ENCODE peak calls at places on chromosome 20, in six cellular contexts. T is body of pancreas, I is spleen, Y is stomach, F is testis, V is ovary. O is an unnamed sample.

GRCh38 chr20:59676877-59677140 is 72.5 kb downstream of the PHACTR3 start:
- DNase-seq in T (no peak), I (no peak), Y (no peak), F (no peak), V (no peak), O (no peak)

GRCh38 chr20:53581444-53582311 is 12.0 kb downstream of the ZNF217 start:
- DNase-seq in T (no peak), I (peak), Y (peak), F (no peak), V (no peak), O (peak)

GRCh38 chr20:45850926-45851325 is 6.3 kb downstream of the ACOT8 start:
- DNase-seq in T (no peak), I (no peak), Y (no peak), F (peak), V (no peak), O (no peak)

GRCh38 chr20:48196486-48196885 is 411.2 kb upstream of the SULF2 start:
- DNase-seq in T (peak), I (peak), Y (no peak), F (no peak), V (no peak), O (no peak)

GRCh38 chr20:23244916-23245552 is 105.6 kb upstream of the NXT1 start:
- DNase-seq in T (no peak), I (no peak), Y (no peak), F (no peak), V (no peak), O (no peak)

GRCh38 chr20:60292001-60292520 is 333.8 kb downstream of the CDH26 start:
- DNase-seq in T (no peak), I (no peak), Y (no peak), F (no peak), V (no peak), O (no peak)

GRCh38 chr20:33162753-33163152 is 5.2 kb upstream of the BPIFA2 start:
- DNase-seq in T (no peak), I (no peak), Y (peak), F (no peak), V (no peak), O (no peak)

GRCh38 chr20:10565191-10565921 is 108.4 kb downstream of the JAG1 start:
- DNase-seq in T (no peak), I (no peak), Y (no peak), F (no peak), V (no peak), O (no peak)

GRCh38 chr20:47330933-47331708 is 25.4 kb downstream of the ZMYND8 start:
- DNase-seq in T (no peak), I (no peak), Y (no peak), F (no peak), V (no peak), O (peak)

GRCh38 chr20:20184149-20184548 is 131.8 kb downstream of the CFAP61 start:
- DNase-seq in T (no peak), I (no peak), Y (no peak), F (no peak), V (no peak), O (no peak)

GRCh38 chr20:59525500-59526241 is 78.7 kb upstream of the PHACTR3 start:
- DNase-seq in T (peak), I (no peak), Y (peak), F (peak), V (no peak), O (peak)

GRCh38 chr20:12598894-12599293 is 409.9 kb upstream of the SPTLC3 start:
- DNase-seq in T (no peak), I (no peak), Y (no peak), F (no peak), V (no peak), O (no peak)

GRCh38 chr20:46767127-46767761 is 57.8 kb downstream of the SLC2A10 start:
- DNase-seq in T (peak), I (no peak), Y (peak), F (peak), V (no peak), O (peak)

GRCh38 chr20:53677447-53678314 is 84.0 kb upstream of the ZNF217 start:
- DNase-seq in T (peak), I (no peak), Y (peak), F (peak), V (no peak), O (peak)

GRCh38 chr20:49558826-49559225 is 9.1 kb downstream of the PTGIS start:
- DNase-seq in T (no peak), I (no peak), Y (no peak), F (no peak), V (no peak), O (peak)

GRCh38 chr20:23528867-23529431 is 38.0 kb downstream of the CST8 start:
- DNase-seq in T (no peak), I (no peak), Y (no peak), F (no peak), V (no peak), O (no peak)

GRCh38 chr20:4791121-4791520 is 69.4 kb downstream of the PRND start:
- DNase-seq in T (no peak), I (no peak), Y (no peak), F (no peak), V (no peak), O (no peak)

GRCh38 chr20:48556956-48557355 is 270.8 kb downstream of the PREX1 start:
- DNase-seq in T (no peak), I (no peak), Y (no peak), F (no peak), V (no peak), O (no peak)

GRCh38 chr20:59084041-59084841 is 41.7 kb upstream of the PRELID3B start:
- DNase-seq in T (peak), I (no peak), Y (peak), F (no peak), V (no peak), O (no peak)

GRCh38 chr20:50412499-50412898 is 97.7 kb upstream of the PTPN1 start:
- DNase-seq in T (no peak), I (no peak), Y (no peak), F (no peak), V (no peak), O (no peak)

DNA sequence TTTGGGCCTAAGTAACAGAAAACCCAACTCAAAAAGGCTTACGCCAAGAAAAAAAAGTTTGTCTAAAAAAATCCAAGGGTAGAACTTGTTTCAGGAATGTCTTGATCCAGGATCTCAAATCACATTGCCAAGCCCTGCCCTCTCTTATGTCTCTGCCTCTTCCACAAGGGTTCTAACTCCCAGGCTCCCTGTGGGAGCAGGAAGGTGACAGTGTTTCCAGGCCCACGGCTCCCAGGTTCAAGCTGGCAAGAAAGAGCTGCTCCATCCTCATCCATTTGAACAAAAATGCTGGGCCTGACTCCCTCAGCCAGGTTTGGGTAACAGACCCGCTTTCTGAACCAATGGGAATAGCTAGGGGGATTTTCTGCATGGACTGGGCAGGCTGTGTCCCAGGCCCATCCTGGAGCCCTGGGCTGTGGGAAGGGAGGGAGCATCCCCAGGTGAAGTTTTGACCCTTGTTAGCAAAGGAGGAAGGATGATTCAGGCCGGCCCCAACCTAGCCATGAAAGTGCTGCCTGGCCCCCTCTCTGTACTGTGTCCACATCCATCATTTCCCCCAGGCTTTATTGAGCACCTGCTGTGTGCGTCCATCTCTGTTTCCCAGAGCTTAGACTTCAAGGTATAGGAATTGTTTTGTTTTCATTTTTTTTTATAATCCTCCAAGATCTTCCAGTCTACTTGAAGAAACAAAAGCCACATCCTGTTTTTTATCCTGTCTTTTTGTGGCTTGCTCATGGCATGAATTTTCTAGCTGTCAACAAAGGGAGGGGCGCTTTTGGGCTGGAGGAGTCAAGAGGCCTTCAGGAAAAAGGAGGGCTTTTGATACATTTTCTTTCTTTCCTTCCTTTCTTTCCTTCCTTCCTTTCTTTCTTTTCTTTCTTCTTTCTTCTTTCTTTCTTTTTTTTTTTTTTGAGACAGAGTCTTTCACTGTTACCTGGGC is 159.8 kb downstream of the TFAP2C start:
- DNase-seq in T (no peak), I (no peak), Y (no peak), F (no peak), V (no peak), O (no peak)
- H3K27ac ChIP-seq in T (no peak), I (no peak), Y (no peak), F (no peak), V (no peak), O (peak)

GRCh38 chr20:38293490-38294333 is 10.2 kb upstream of the BPI start:
- DNase-seq in T (no peak), I (no peak), Y (no peak), F (no peak), V (no peak), O (no peak)

GRCh38 chr20:38290829-38291581 is 13.0 kb upstream of the BPI start:
- DNase-seq in T (peak), I (no peak), Y (no peak), F (no peak), V (no peak), O (no peak)

GRCh38 chr20:38291582-38291918 is 12.4 kb upstream of the BPI start:
- DNase-seq in T (no peak), I (no peak), Y (no peak), F (no peak), V (no peak), O (no peak)

GRCh38 chr20:38294334-38294592 is 9.7 kb upstream of the BPI start:
- DNase-seq in T (no peak), I (no peak), Y (no peak), F (no peak), V (no peak), O (no peak)

GRCh38 chr20:38291961-38292360 is 12.0 kb upstream of the BPI start:
- DNase-seq in T (no peak), I (no peak), Y (no peak), F (no peak), V (no peak), O (no peak)
- TF ChIP-seq CTCF in T (no peak), I (no peak), Y (no peak), F (no peak), V (no peak), O (no peak)

DNA sequence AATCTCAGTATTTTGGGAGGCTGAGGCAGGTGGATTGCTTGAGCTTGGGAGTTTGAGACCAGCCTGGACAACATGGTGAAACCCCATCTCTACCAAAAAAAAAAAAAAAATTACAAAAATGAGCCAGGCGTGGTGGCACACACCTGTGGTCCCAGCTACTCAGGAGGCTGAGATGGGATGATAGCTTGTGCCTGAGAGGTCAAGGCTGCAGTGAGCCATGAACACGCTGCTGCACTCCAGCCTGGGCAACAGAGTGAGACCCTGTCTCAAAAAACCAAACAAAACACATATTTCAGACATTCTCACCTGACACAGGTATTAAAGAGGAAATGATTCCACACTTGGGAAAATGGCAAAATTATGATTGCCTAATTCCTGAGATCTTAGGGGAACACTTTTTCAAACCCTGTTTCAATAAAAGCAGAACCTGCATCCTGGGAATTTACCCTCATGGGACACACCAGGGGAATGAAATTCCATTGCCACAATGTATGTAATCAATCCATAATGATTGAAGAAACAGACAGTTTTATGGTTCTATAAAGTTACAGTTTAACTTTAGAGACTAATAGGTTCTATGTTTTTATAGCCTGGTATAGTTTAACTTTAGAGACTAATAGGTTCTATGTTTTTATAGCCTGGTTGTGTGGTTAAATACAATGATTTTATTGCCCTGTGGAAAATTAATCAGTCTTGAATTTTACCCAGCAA is 29.6 kb upstream of the DNAAF9 start:
- DNase-seq in T (no peak), I (no peak), Y (no peak), F (no peak), V (no peak), O (no peak)
- TF ChIP-seq POLR2A in T (no peak), I (no peak), Y (no peak), F (no peak), V (no peak), O (no peak)

GRCh38 chr20:34871966-34872603 is 571 bp downstream of the GGT7 start:
- DNase-seq in T (no peak), I (no peak), Y (no peak), F (no peak), V (no peak), O (no peak)
- H3K27ac ChIP-seq in T (peak), I (peak), Y (peak), F (no peak), V (peak), O (peak)

GRCh38 chr20:37757550-37757949 is 63.7 kb downstream of the CTNNBL1 start:
- DNase-seq in T (no peak), I (no peak), Y (no peak), F (no peak), V (no peak), O (no peak)
- TF ChIP-seq CTCF in T (no peak), I (no peak), Y (no peak), F (no peak), V (no peak), O (no peak)

DNA sequence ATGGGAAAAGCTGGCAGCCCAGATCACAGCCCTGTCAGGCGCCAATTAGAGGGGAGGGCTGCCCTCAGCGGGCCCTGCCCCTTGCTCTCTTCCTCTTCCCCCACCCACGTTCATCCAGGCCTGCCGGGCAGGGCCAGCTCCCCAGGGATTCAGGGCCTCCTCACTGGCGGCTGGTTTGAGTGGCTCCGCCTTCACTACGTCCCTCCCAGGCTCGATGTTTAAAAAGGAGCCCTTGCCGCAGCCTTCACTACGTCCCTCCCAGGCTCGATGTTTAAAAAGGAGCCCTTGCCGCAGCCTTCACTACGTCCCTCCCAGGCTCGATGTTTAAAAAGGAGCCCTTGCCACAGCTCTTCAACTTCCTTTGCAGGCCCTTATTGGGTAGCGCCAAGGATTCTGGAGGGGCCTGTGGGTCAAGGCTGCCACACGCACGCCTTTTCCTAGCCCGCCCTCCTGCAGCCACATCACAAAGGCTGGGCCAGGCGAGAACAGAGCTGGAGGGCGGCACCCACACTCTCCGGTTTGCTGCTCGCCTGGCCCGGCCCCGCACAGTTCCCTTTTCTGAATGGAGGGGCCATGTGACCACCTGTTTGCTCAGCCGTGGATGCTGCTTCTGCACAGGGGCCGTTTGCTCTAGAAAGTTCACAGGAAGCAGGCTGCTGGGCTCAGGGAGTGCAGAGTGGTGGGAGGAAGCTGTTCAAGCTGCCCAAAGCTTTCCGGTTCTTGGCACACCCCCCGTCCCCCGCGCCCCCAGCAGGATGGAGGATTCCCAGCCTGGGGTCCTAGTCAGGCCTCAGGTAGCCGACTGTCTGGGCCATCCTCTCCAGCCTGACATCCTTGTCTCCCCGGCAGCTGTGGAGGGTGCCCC is 1.6 kb downstream of the SLC17A9 start:
- DNase-seq in T (peak), I (peak), Y (peak), F (peak), V (peak), O (peak)
- TF ChIP-seq POLR2A in T (no peak), I (no peak), Y (no peak), F (no peak), V (no peak), O (peak)

DNA sequence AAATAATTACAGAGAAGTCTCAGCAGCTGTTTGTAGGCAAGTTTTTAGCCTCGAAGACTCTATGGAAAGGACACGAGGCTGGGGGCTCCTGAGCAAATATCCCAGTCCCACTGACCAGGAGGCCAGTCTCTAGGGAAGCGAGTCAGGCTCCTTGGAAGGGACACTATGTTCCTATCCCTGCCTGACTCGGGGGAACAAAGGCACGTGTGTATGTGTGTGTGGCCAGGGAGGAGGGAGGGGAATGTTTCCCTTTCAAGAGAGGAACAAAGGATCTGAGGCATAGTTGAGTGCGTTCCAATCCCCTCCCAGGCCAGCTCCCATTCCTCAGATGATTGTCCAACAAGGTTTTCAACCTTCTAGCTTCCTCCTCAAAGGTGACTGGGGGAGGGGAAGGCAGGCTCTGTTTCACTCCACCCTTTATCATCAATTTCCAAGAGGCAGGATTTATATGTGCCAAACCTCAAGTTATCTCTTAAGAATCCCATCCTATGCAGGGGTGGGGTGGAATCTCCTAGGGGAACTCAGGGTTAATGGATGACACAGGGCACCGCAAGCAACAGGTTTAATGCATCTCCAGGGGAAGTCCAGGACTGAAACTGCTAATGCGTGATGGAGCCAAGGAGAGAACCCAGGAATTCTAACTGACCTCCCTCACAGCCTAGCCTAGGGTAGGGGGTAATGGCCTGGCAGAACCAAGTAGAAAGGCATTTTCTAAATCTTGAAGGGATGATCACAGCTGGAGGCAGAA is 9.9 kb downstream of the BCL2L1 start:
- DNase-seq in T (peak), I (peak), Y (peak), F (peak), V (peak), O (peak)
- H3K27ac ChIP-seq in T (peak), I (peak), Y (peak), F (peak), V (no peak), O (peak)

GRCh38 chr20:41261260-41261659 is 56.3 kb downstream of the ZHX3 start:
- DNase-seq in T (no peak), I (no peak), Y (no peak), F (no peak), V (no peak), O (no peak)
- TF ChIP-seq CTCF in T (no peak), I (no peak), Y (no peak), F (no peak), V (no peak), O (no peak)

DNA sequence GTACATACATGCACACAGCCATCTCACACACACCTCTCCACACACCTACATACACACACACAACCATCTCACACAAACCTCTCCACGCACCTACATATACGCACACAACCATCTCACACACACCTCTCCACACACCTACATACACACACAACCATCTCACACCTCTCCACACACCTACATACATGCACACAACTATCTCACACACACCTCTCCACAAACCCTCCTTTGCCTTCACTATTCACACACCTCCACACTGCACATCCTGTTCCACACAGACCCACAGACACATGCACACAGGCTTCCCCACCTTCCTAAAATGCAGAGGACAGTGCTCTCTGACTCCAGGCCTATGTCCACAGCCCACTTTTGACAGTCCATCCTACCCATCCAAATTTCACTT is 16.3 kb upstream of the NINL start:
- DNase-seq in T (no peak), I (no peak), Y (no peak), F (no peak), V (no peak), O (no peak)
- TF ChIP-seq POLR2A in T (no peak), I (no peak), Y (no peak), F (no peak), V (no peak), O (no peak)

GRCh38 chr20:40868568-40869223 is 159.9 kb upstream of the TOP1 start:
- DNase-seq in T (peak), I (no peak), Y (no peak), F (peak), V (peak), O (no peak)
- H3K27ac ChIP-seq in T (no peak), I (no peak), Y (no peak), F (no peak), V (no peak), O (peak)